ENCODE peak calls at places on chromosomes 3 and 15, in seven cellular contexts. M is stomach, N is HCT116, L is MM.1S, J is dorsolateral prefrontal cortex, V is foreskin fibroblast, G is left ventricle myocardium inferior. I is an unnamed sample.

GRCh38 chr15:82805994-82806406 is at the start of gene FSD2:
- DNase-seq in M (no peak), N (no peak), L (peak), J (no peak), V (no peak), G (peak), I (no peak)

GRCh38 chr15:68644088-68644904 is 65.5 kb downstream of the CORO2B start:
- DNase-seq in M (no peak), N (peak), L (no peak), J (no peak), V (peak), G (no peak), I (peak)

GRCh38 chr3:197339841-197340520 is 41.6 kb upstream of the DLG1 start:
- DNase-seq in M (no peak), N (no peak), L (no peak), J (no peak), V (peak), G (no peak), I (peak)

GRCh38 chr3:8838239-8838638 is 68.8 kb upstream of the OXTR start:
- DNase-seq in M (no peak), N (no peak), L (no peak), J (no peak), V (no peak), G (no peak), I (no peak)

GRCh38 chr3:185813691-185814215 is 11.1 kb downstream of the IGF2BP2 start:
- DNase-seq in M (no peak), N (no peak), L (no peak), J (no peak), V (peak), G (no peak), I (peak)

GRCh38 chr3:173395412-173396181 is 1.9 kb upstream of the NLGN1 start:
- DNase-seq in M (peak), N (peak), L (peak), J (peak), V (peak), G (peak), I (peak)

GRCh38 chr3:42655980-42656679 is 2.6 kb downstream of the ZBTB47 start:
- DNase-seq in M (no peak), N (no peak), L (no peak), J (no peak), V (peak), G (no peak), I (peak)

GRCh38 chr3:123336441-123336851 is 112.4 kb downstream of the ADCY5 start:
- DNase-seq in M (no peak), N (no peak), L (no peak), J (no peak), V (no peak), G (peak), I (no peak)

GRCh38 chr3:149592758-149593240 is 65.0 kb downstream of the WWTR1 start:
- DNase-seq in M (no peak), N (no peak), L (no peak), J (no peak), V (no peak), G (peak), I (peak)

GRCh38 chr15:50820808-50821382 is 55.4 kb upstream of the SPPL2A start:
- DNase-seq in M (no peak), N (no peak), L (no peak), J (no peak), V (no peak), G (no peak), I (no peak)

GRCh38 chr3:30649572-30650310 is 43.3 kb downstream of the TGFBR2 start:
- DNase-seq in M (no peak), N (no peak), L (no peak), J (no peak), V (peak), G (no peak), I (peak)

GRCh38 chr3:64214002-64214696 is 11.1 kb downstream of the PRICKLE2 start:
- DNase-seq in M (peak), N (no peak), L (no peak), J (no peak), V (peak), G (peak), I (peak)

GRCh38 chr15:31216210-31216911 is 110.3 kb upstream of the KLF13 start:
- DNase-seq in M (peak), N (no peak), L (peak), J (peak), V (peak), G (peak), I (peak)

GRCh38 chr15:31268911-31269784 is 57.5 kb upstream of the KLF13 start:
- DNase-seq in M (peak), N (no peak), L (no peak), J (peak), V (no peak), G (no peak), I (no peak)

GRCh38 chr3:58528629-58529028 is 8.4 kb downstream of the ACOX2 start:
- DNase-seq in M (peak), N (no peak), L (no peak), J (no peak), V (peak), G (peak), I (peak)

GRCh38 chr15:66907826-66908502 is 157.4 kb upstream of the SMAD3 start:
- DNase-seq in M (no peak), N (no peak), L (peak), J (peak), V (peak), G (peak), I (peak)

GRCh38 chr15:88994286-88994685 is 81.1 kb upstream of the MFGE8 start:
- DNase-seq in M (no peak), N (no peak), L (no peak), J (no peak), V (peak), G (no peak), I (peak)

GRCh38 chr3:124841517-124841916 is 45.6 kb downstream of the ITGB5 start:
- DNase-seq in M (no peak), N (no peak), L (no peak), J (no peak), V (no peak), G (no peak), I (no peak)

GRCh38 chr3:123728014-123728413 is 143.2 kb upstream of the HACD2 start:
- DNase-seq in M (no peak), N (no peak), L (no peak), J (no peak), V (peak), G (no peak), I (peak)

GRCh38 chr3:107476462-107476861 is 46.3 kb upstream of the BBX start:
- DNase-seq in M (no peak), N (no peak), L (no peak), J (no peak), V (no peak), G (no peak), I (no peak)

GRCh38 chr3:37198996-37199395 is 24.6 kb upstream of the LRRFIP2 start:
- DNase-seq in M (no peak), N (no peak), L (no peak), J (no peak), V (peak), G (no peak), I (peak)

GRCh38 chr3:128455116-128455515 is 11.6 kb downstream of the DNAJB8 start:
- DNase-seq in M (no peak), N (no peak), L (no peak), J (no peak), V (no peak), G (no peak), I (no peak)

GRCh38 chr3:48614044-48614443 is 4.6 kb upstream of the UQCRC1 start:
- DNase-seq in M (no peak), N (no peak), L (no peak), J (no peak), V (peak), G (no peak), I (peak)

GRCh38 chr3:142857056-142857455 is 31.8 kb downstream of the PCOLCE2 start:
- DNase-seq in M (peak), N (peak), L (no peak), J (peak), V (peak), G (peak), I (no peak)

GRCh38 chr3:89957461-89957860 is 850.0 kb downstream of the EPHA3 start:
- DNase-seq in M (no peak), N (no peak), L (no peak), J (no peak), V (peak), G (no peak), I (no peak)

GRCh38 chr3:94173667-94174434 is 111.0 kb downstream of the NSUN3 start:
- DNase-seq in M (no peak), N (no peak), L (no peak), J (no peak), V (no peak), G (no peak), I (no peak)

GRCh38 chr3:196886175-196886574 is 18.5 kb downstream of the SENP5 start:
- DNase-seq in M (no peak), N (no peak), L (no peak), J (no peak), V (no peak), G (no peak), I (no peak)

GRCh38 chr3:140219161-140219745 is 284.3 kb downstream of the CLSTN2 start:
- DNase-seq in M (no peak), N (no peak), L (no peak), J (no peak), V (no peak), G (no peak), I (no peak)

GRCh38 chr3:148178508-148178907 is 519.2 kb upstream of the AGTR1 start:
- DNase-seq in M (no peak), N (no peak), L (no peak), J (no peak), V (no peak), G (no peak), I (no peak)

GRCh38 chr3:4222574-4222973 is 80.6 kb upstream of the SETMAR start:
- DNase-seq in M (no peak), N (no peak), L (no peak), J (no peak), V (no peak), G (no peak), I (no peak)

GRCh38 chr3:136731274-136731884 is 20.8 kb downstream of the STAG1 start:
- DNase-seq in M (no peak), N (no peak), L (no peak), J (no peak), V (no peak), G (no peak), I (no peak)

GRCh38 chr15:25677719-25678497 is 185.2 kb downstream of the ATP10A start:
- DNase-seq in M (no peak), N (no peak), L (no peak), J (no peak), V (no peak), G (no peak), I (no peak)

GRCh38 chr15:64246364-64247189 is 83.8 kb upstream of the PPIB start:
- DNase-seq in M (no peak), N (peak), L (peak), J (no peak), V (peak), G (no peak), I (peak)

GRCh38 chr3:194091141-194091540 is 44.8 kb upstream of the HES1 start:
- DNase-seq in M (no peak), N (no peak), L (no peak), J (no peak), V (no peak), G (no peak), I (peak)

GRCh38 chr15:69305204-69305931 is 6.7 kb downstream of the PAQR5 start:
- DNase-seq in M (no peak), N (peak), L (no peak), J (no peak), V (peak), G (no peak), I (peak)

GRCh38 chr3:66577804-66578203 is 77.0 kb upstream of the LRIG1 start:
- DNase-seq in M (no peak), N (no peak), L (no peak), J (no peak), V (no peak), G (no peak), I (no peak)

DNA sequence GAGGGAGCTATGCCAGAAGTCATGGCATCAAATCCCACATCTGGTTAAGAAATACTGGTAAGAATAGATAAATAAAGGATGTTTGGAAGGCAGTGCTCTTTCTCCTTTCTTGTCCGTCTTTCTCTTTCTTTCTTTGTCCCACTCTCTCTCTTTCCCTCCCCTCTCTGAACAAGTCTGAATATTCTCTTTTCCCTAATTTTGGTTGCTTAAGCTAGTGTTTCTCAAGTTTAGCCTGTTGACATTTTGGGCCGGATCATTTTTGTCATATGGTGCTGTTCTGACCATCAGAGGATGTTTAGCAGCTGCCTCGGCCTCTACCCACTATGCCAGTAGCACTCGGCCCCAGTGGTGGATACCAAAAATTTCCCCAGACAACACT is 405.3 kb upstream of the C2CD4B start:
- DNase-seq in M (no peak), N (no peak), L (no peak), J (no peak), V (no peak), G (no peak), I (no peak)
- H3K4me3 ChIP-seq in M (no peak), N (no peak), L (no peak), J (no peak), V (no peak), G (no peak), I (no peak)

GRCh38 chr3:45869638-45870037 is 16.7 kb upstream of the CCR9 start:
- DNase-seq in M (no peak), N (no peak), L (no peak), J (no peak), V (no peak), G (no peak), I (no peak)
- H3K4me3 ChIP-seq in M (no peak), N (no peak), L (no peak), J (no peak), V (no peak), G (no peak), I (no peak)

GRCh38 chr15:74958908-74959642 is 2.5 kb upstream of the RPP25 start:
- DNase-seq in M (no peak), N (no peak), L (no peak), J (no peak), V (no peak), G (no peak), I (no peak)

GRCh38 chr15:74957301-74958035 is 896 bp upstream of the RPP25 start:
- DNase-seq in M (no peak), N (no peak), L (no peak), J (no peak), V (peak), G (peak), I (peak)

GRCh38 chr15:74956648-74957300 is at the start of gene RPP25:
- DNase-seq in M (peak), N (peak), L (peak), J (peak), V (peak), G (peak), I (peak)

GRCh38 chr15:74959643-74959939 is 3.0 kb upstream of the RPP25 start:
- DNase-seq in M (no peak), N (no peak), L (no peak), J (no peak), V (no peak), G (no peak), I (no peak)

GRCh38 chr15:74958320-74958907 is 1.8 kb upstream of the RPP25 start:
- DNase-seq in M (peak), N (no peak), L (no peak), J (no peak), V (peak), G (peak), I (peak)
- H3K4me3 ChIP-seq in M (peak), N (peak), L (no peak), J (peak), V (peak), G (peak), I (peak)

GRCh38 chr3:71128951-71129350 is 454.6 kb downstream of the FOXP1 start:
- DNase-seq in M (no peak), N (no peak), L (no peak), J (no peak), V (no peak), G (no peak), I (no peak)

GRCh38 chr3:71129611-71130515 is 453.7 kb downstream of the FOXP1 start:
- DNase-seq in M (no peak), N (no peak), L (peak), J (no peak), V (peak), G (no peak), I (peak)

GRCh38 chr3:71125729-71126128 is 457.8 kb downstream of the FOXP1 start:
- DNase-seq in M (no peak), N (no peak), L (no peak), J (no peak), V (no peak), G (no peak), I (no peak)

GRCh38 chr3:71127052-71127451 is 456.5 kb downstream of the FOXP1 start:
- DNase-seq in M (no peak), N (no peak), L (no peak), J (no peak), V (no peak), G (no peak), I (no peak)

GRCh38 chr3:71127463-71128243 is 455.9 kb downstream of the FOXP1 start:
- DNase-seq in M (no peak), N (no peak), L (no peak), J (no peak), V (no peak), G (no peak), I (peak)
- H3K4me3 ChIP-seq in M (peak), N (no peak), L (no peak), J (no peak), V (no peak), G (peak), I (no peak)

DNA sequence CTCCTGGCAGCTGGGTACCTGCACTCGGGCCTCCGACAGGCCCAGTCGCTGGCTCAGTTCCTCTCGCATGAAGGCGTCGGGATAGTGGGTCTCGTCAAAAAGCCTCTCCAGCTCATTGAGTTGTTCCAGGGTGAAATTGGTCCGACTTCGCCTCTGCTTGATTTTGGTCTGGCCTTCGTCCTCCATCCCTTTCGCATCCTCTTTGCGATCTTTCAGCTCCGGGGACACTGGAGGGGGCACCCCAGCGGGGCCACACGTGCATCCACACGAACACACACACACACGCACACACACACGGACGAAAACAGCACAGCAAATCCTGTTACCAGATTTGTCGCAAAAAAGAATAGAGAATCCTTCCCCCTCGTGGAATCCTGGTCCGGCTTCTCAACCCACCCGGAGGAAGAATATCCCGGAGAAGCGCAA is 3.5 kb downstream of the SHOX2 start:
- DNase-seq in M (no peak), N (no peak), L (no peak), J (no peak), V (peak), G (no peak), I (peak)
- H3K4me3 ChIP-seq in M (peak), N (no peak), L (no peak), J (no peak), V (peak), G (peak), I (peak)

GRCh38 chr3:169771651-169772529 is 1.3 kb upstream of the MYNN start:
- DNase-seq in M (peak), N (peak), L (peak), J (no peak), V (peak), G (peak), I (peak)

GRCh38 chr3:169772530-169772950 is 656 bp upstream of the MYNN start:
- DNase-seq in M (peak), N (peak), L (peak), J (peak), V (peak), G (peak), I (peak)

GRCh38 chr3:169777822-169778221 is 4.6 kb downstream of the MYNN start:
- DNase-seq in M (no peak), N (no peak), L (no peak), J (no peak), V (no peak), G (no peak), I (no peak)

GRCh38 chr3:169772951-169773816 is at the start of gene MYNN:
- DNase-seq in M (peak), N (peak), L (peak), J (peak), V (peak), G (peak), I (peak)

GRCh38 chr3:169774186-169774585 is 990 bp downstream of the MYNN start:
- DNase-seq in M (no peak), N (no peak), L (no peak), J (no peak), V (no peak), G (no peak), I (no peak)
- H3K4me3 ChIP-seq in M (peak), N (peak), L (peak), J (peak), V (peak), G (peak), I (peak)

GRCh38 chr15:58472821-58473581 is 41.2 kb downstream of the LIPC start:
- DNase-seq in M (no peak), N (no peak), L (peak), J (no peak), V (no peak), G (no peak), I (no peak)
- H3K4me3 ChIP-seq in M (no peak), N (no peak), L (no peak), J (no peak), V (no peak), G (no peak), I (no peak)

GRCh38 chr15:40562691-40563090 is 2.2 kb downstream of the CCDC32 start:
- DNase-seq in M (no peak), N (no peak), L (no peak), J (no peak), V (no peak), G (no peak), I (peak)

GRCh38 chr15:40569139-40569953 is at the start of gene RPUSD2:
- DNase-seq in M (peak), N (peak), L (peak), J (peak), V (peak), G (peak), I (peak)

GRCh38 chr15:40567111-40567510 is 2.0 kb upstream of the RPUSD2 start:
- DNase-seq in M (no peak), N (peak), L (no peak), J (no peak), V (peak), G (no peak), I (no peak)

GRCh38 chr15:40564591-40565332 is at the start of gene CCDC32:
- DNase-seq in M (peak), N (peak), L (peak), J (peak), V (peak), G (peak), I (peak)

GRCh38 chr15:40565333-40566238 is 744 bp upstream of the CCDC32 start:
- DNase-seq in M (no peak), N (no peak), L (no peak), J (no peak), V (no peak), G (no peak), I (no peak)
- H3K4me3 ChIP-seq in M (peak), N (peak), L (peak), J (peak), V (peak), G (peak), I (peak)

GRCh38 chr15:38461089-38461833 is 7.3 kb downstream of the FAM98B start:
- DNase-seq in M (no peak), N (no peak), L (no peak), J (no peak), V (peak), G (no peak), I (no peak)
- H3K4me3 ChIP-seq in M (no peak), N (no peak), L (no peak), J (no peak), V (no peak), G (no peak), I (no peak)